ENCODE peak calls at places on chromosomes 11 and 22, in nine cellular contexts. H is CD4-positive, CD25-positive, alpha-beta regulatory T cell; D is IMR-90; W is thoracic aorta; N is hepatocyte; R is heart left ventricle; M is keratinocyte; I is aorta; L is ovary. G is an unnamed sample. For H3K4me1, the result is how much of the 10 kb centered on the place peaks cover.

GRCh38 chr11:103091441-103091809 is 535 bp downstream of the DCUN1D5 start:
- DNase-seq in H (no peak), D (peak), W (no peak), N (peak), R (peak), M (no peak), I (peak), L (peak), G (no peak)

GRCh38 chr22:42459273-42460040 is 27.3 kb upstream of the NFAM1 start:
- DNase-seq in H (no peak), D (no peak), W (no peak), N (peak), R (no peak), M (no peak), I (no peak), L (no peak), G (no peak)

GRCh38 chr22:22558972-22559603 is at the start of gene PRAME:
- DNase-seq in H (peak), D (peak), W (no peak), N (peak), R (peak), M (no peak), I (peak), L (peak), G (no peak)

GRCh38 chr22:38782402-38783094 is 11.4 kb downstream of the DNAL4 start:
- DNase-seq in H (no peak), D (peak), W (no peak), N (peak), R (peak), M (no peak), I (no peak), L (no peak), G (no peak)

GRCh38 chr11:59862252-59862651 is 4.0 kb downstream of the TCN1 start:
- DNase-seq in H (no peak), D (no peak), W (no peak), N (no peak), R (no peak), M (no peak), I (no peak), L (no peak), G (no peak)

GRCh38 chr11:118060081-118060661 is 16.7 kb upstream of the TMPRSS4 start:
- DNase-seq in H (no peak), D (no peak), W (no peak), N (no peak), R (no peak), M (no peak), I (peak), L (no peak), G (no peak)

GRCh38 chr11:117583063-117583801 is 213.8 kb downstream of the DSCAML1 start:
- DNase-seq in H (no peak), D (no peak), W (no peak), N (no peak), R (no peak), M (no peak), I (no peak), L (no peak), G (no peak)

GRCh38 chr11:65537620-65538231 is 12.8 kb downstream of the SCYL1 start:
- DNase-seq in H (no peak), D (no peak), W (no peak), N (peak), R (no peak), M (no peak), I (no peak), L (no peak), G (no peak)

GRCh38 chr22:23305321-23305910 is 125.1 kb downstream of the BCR start:
- DNase-seq in H (no peak), D (peak), W (no peak), N (no peak), R (peak), M (no peak), I (peak), L (no peak), G (no peak)

GRCh38 chr11:120284272-120284671 is 40.8 kb upstream of the TLCD5 start:
- DNase-seq in H (no peak), D (no peak), W (no peak), N (no peak), R (no peak), M (no peak), I (no peak), L (no peak), G (no peak)

GRCh38 chr11:42175203-42175602 is 715.8 kb upstream of the LRRC4C start:
- DNase-seq in H (no peak), D (no peak), W (no peak), N (no peak), R (no peak), M (peak), I (no peak), L (no peak), G (no peak)

GRCh38 chr22:17733484-17733883 is 40.8 kb downstream of the BID start:
- DNase-seq in H (no peak), D (peak), W (no peak), N (no peak), R (no peak), M (no peak), I (no peak), L (no peak), G (no peak)

GRCh38 chr22:50342651-50343540 is at the start of gene PPP6R2:
- DNase-seq in H (peak), D (peak), W (no peak), N (peak), R (peak), M (no peak), I (peak), L (peak), G (no peak)

GRCh38 chr22:25853501-25853900 is 111.5 kb downstream of the MYO18B start:
- DNase-seq in H (no peak), D (no peak), W (no peak), N (no peak), R (no peak), M (no peak), I (no peak), L (no peak), G (no peak)

GRCh38 chr11:108220721-108221346 is 1.6 kb downstream of the NPAT start:
- DNase-seq in H (no peak), D (no peak), W (no peak), N (no peak), R (no peak), M (no peak), I (no peak), L (no peak), G (no peak)

GRCh38 chr11:567036-567628 is 6.4 kb downstream of the RASSF7 start:
- DNase-seq in H (no peak), D (no peak), W (no peak), N (peak), R (peak), M (no peak), I (no peak), L (peak), G (no peak)

GRCh38 chr11:31821235-31821764 is 10.2 kb upstream of the PAX6 start:
- DNase-seq in H (no peak), D (no peak), W (no peak), N (no peak), R (no peak), M (no peak), I (no peak), L (no peak), G (no peak)

GRCh38 chr22:48779211-48779643 is 1048.4 kb downstream of the BRD1 start:
- DNase-seq in H (no peak), D (no peak), W (no peak), N (no peak), R (no peak), M (no peak), I (peak), L (no peak), G (peak)

GRCh38 chr11:12755510-12755909 is 81.3 kb downstream of the TEAD1 start:
- DNase-seq in H (no peak), D (peak), W (no peak), N (no peak), R (no peak), M (no peak), I (no peak), L (no peak), G (no peak)
- H3K4me1 ChIP-seq in H (under half), D (under half), W (under half), N (under half), R (under half), M (under half), I (under half), L (under half), G (under half)

GRCh38 chr11:109963101-109963500 is 130.1 kb upstream of the ZC3H12C start:
- DNase-seq in H (no peak), D (no peak), W (no peak), N (no peak), R (no peak), M (no peak), I (no peak), L (no peak), G (no peak)
- H3K4me1 ChIP-seq in H (under half), D (under half), W (under half), N (under half), R (under half), M (under half), I (under half), L (under half), G (under half)

GRCh38 chr11:19878520-19878919 is 165.9 kb downstream of the NAV2 start:
- DNase-seq in H (no peak), D (no peak), W (no peak), N (no peak), R (no peak), M (no peak), I (no peak), L (no peak), G (no peak)
- H3K4me1 ChIP-seq in H (under half), D (under half), W (under half), N (under half), R (under half), M (under half), I (under half), L (under half), G (under half)

GRCh38 chr22:20777420-20778177 is 3.7 kb downstream of the SERPIND1 start:
- DNase-seq in H (no peak), D (peak), W (no peak), N (peak), R (no peak), M (peak), I (no peak), L (no peak), G (no peak)

GRCh38 chr22:20779813-20780148 is 5.9 kb downstream of the SERPIND1 start:
- DNase-seq in H (no peak), D (peak), W (no peak), N (no peak), R (no peak), M (no peak), I (no peak), L (no peak), G (no peak)

GRCh38 chr22:20781272-20781990 is 7.5 kb downstream of the SERPIND1 start:
- DNase-seq in H (no peak), D (peak), W (no peak), N (no peak), R (no peak), M (no peak), I (no peak), L (no peak), G (no peak)

GRCh38 chr22:20776624-20777405 is 2.9 kb downstream of the SERPIND1 start:
- DNase-seq in H (no peak), D (no peak), W (no peak), N (no peak), R (no peak), M (no peak), I (no peak), L (no peak), G (no peak)

GRCh38 chr22:20779014-20779812 is 5.3 kb downstream of the SERPIND1 start:
- DNase-seq in H (no peak), D (no peak), W (no peak), N (no peak), R (no peak), M (no peak), I (no peak), L (no peak), G (no peak)
- H3K4me1 ChIP-seq in H (under half), D (under half), W (under half), N (under half), R (under half), M (under half), I (under half), L (under half), G (under half)

GRCh38 chr11:114168086-114168448 is 108.6 kb downstream of the ZBTB16 start:
- DNase-seq in H (no peak), D (no peak), W (no peak), N (no peak), R (no peak), M (no peak), I (no peak), L (no peak), G (no peak)

GRCh38 chr11:114167355-114168085 is 108.0 kb downstream of the ZBTB16 start:
- DNase-seq in H (no peak), D (no peak), W (no peak), N (no peak), R (no peak), M (no peak), I (no peak), L (no peak), G (no peak)

GRCh38 chr11:114165326-114166230 is 106.1 kb downstream of the ZBTB16 start:
- DNase-seq in H (no peak), D (no peak), W (no peak), N (no peak), R (no peak), M (no peak), I (peak), L (no peak), G (no peak)

GRCh38 chr11:114166897-114167323 is 107.4 kb downstream of the ZBTB16 start:
- DNase-seq in H (no peak), D (peak), W (no peak), N (peak), R (no peak), M (peak), I (no peak), L (no peak), G (no peak)

DNA sequence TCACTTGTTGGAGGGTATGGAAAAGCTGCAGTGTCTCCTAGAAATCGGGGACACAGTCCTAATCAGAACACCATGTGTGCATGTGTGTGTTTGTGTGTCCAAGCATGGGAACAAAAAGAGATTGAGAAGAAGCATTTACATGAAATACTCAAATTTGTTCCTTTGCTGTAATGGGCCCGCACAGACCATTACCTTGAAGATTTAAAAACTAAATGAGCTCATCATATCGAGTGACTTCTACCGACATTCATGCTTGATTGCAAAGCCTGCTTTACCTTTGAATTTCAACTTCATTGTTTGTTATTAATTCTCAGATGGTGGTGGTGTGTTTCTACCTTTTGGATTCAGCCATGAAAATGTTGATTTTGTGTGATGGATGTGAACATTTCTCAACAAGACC is 106.9 kb downstream of the ZBTB16 start:
- DNase-seq in H (no peak), D (no peak), W (no peak), N (no peak), R (no peak), M (no peak), I (no peak), L (no peak), G (no peak)
- H3K4me1 ChIP-seq in H (half or more), D (under half), W (half or more), N (half or more), R (half or more), M (under half), I (under half), L (half or more), G (under half)

GRCh38 chr22:24482998-24483397 is 12.1 kb upstream of the UPB1 start:
- DNase-seq in H (no peak), D (no peak), W (no peak), N (no peak), R (no peak), M (no peak), I (no peak), L (no peak), G (no peak)
- H3K4me1 ChIP-seq in H (under half), D (under half), W (under half), N (under half), R (under half), M (half or more), I (under half), L (under half), G (under half)

DNA sequence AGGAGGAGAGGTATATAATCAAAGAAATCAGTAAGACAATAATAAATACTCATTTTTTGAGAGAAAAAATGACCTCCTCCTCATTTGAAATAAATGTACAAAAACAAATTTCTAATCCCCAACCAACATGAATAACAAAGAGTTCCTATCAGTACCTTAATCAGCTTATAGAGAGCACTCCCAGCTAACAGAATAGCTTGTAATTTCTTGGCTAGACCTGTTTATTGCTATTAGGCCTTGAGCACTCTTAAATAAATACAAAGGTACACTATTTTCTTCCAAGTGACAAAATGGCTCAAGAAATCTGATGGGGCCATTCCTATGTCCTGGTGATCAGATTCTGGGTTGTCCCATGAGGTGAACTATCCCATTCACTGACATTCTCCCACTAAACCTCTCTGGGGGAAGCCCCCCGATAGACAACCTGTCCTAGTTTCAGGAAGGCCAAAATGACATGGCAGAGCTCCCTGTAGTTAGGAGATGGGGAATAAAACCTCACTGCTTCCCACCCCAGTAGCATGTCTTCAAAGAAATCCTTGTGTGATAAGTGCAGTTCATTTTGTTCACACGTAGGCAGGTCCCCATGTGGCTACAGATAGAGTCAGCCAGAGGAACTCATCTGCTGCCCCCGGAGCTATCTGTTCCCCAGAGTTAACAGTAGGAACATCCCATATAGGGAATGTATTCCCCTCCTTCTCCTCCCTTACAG is 385.7 kb downstream of the SOX6 start:
- DNase-seq in H (no peak), D (no peak), W (no peak), N (no peak), R (no peak), M (no peak), I (no peak), L (no peak), G (no peak)
- H3K4me1 ChIP-seq in H (under half), D (under half), W (under half), N (under half), R (under half), M (under half), I (under half), L (under half), G (under half)

GRCh38 chr22:45775569-45776312 is 104.1 kb downstream of the ATXN10 start:
- DNase-seq in H (no peak), D (no peak), W (no peak), N (no peak), R (no peak), M (no peak), I (no peak), L (no peak), G (no peak)
- H3K4me1 ChIP-seq in H (under half), D (under half), W (under half), N (under half), R (under half), M (under half), I (under half), L (under half), G (under half)

G was measured in right atrium auricular region.